ENCODE peak calls at places on chromosomes 3 and 15, in seven cellular contexts. V is IMR-90, S is stomach, M is A549, D is uterus, X is adrenal gland, G is prostate gland. K is an unnamed sample.

GRCh38 chr15:34085746-34086145 is 15.9 kb downstream of the EMC7 start:
- DNase-seq in V (peak), S (no peak), M (no peak), D (no peak), X (no peak), G (no peak), K (no peak)

GRCh38 chr15:60614862-60615771 is 136.2 kb upstream of the ICE2 start:
- DNase-seq in V (no peak), S (no peak), M (no peak), D (no peak), X (no peak), G (peak), K (no peak)

GRCh38 chr15:59691194-59691805 is 2.2 kb upstream of the BNIP2 start:
- DNase-seq in V (peak), S (peak), M (peak), D (peak), X (peak), G (no peak), K (peak)

GRCh38 chr3:160981217-160981938 is 123.8 kb downstream of the B3GALNT1 start:
- DNase-seq in V (no peak), S (no peak), M (no peak), D (no peak), X (peak), G (no peak), K (peak)

GRCh38 chr15:78061963-78062427 is 15.5 kb downstream of the TBC1D2B start:
- DNase-seq in V (peak), S (no peak), M (no peak), D (no peak), X (no peak), G (no peak), K (peak)

GRCh38 chr3:126706631-126707030 is 2.6 kb downstream of the CHCHD6 start:
- DNase-seq in V (no peak), S (no peak), M (no peak), D (no peak), X (no peak), G (no peak), K (no peak)

GRCh38 chr3:12292770-12293169 is 3.9 kb downstream of the PPARG start:
- DNase-seq in V (no peak), S (no peak), M (no peak), D (no peak), X (no peak), G (no peak), K (no peak)

GRCh38 chr3:175346573-175347356 is 487.6 kb downstream of the NAALADL2 start:
- DNase-seq in V (peak), S (peak), M (no peak), D (peak), X (peak), G (peak), K (no peak)

GRCh38 chr15:35616436-35617271 is 70.7 kb upstream of the DPH6 start:
- DNase-seq in V (peak), S (no peak), M (no peak), D (no peak), X (no peak), G (no peak), K (no peak)

GRCh38 chr3:14925729-14926591 is 21.4 kb upstream of the NR2C2 start:
- DNase-seq in V (peak), S (no peak), M (peak), D (no peak), X (peak), G (no peak), K (peak)

GRCh38 chr15:53130943-53131342 is 340.8 kb upstream of the ONECUT1 start:
- DNase-seq in V (no peak), S (no peak), M (no peak), D (no peak), X (no peak), G (no peak), K (no peak)

GRCh38 chr3:150411106-150411460 is 3.0 kb downstream of the TSC22D2 start:
- DNase-seq in V (no peak), S (no peak), M (no peak), D (no peak), X (no peak), G (no peak), K (no peak)

GRCh38 chr3:150410311-150411105 is 2.4 kb downstream of the TSC22D2 start:
- DNase-seq in V (peak), S (peak), M (peak), D (peak), X (peak), G (peak), K (peak)

GRCh38 chr3:150411971-150412370 is 3.9 kb downstream of the TSC22D2 start:
- DNase-seq in V (peak), S (no peak), M (no peak), D (no peak), X (no peak), G (no peak), K (peak)

GRCh38 chr3:150414273-150414672 is 6.2 kb downstream of the TSC22D2 start:
- DNase-seq in V (peak), S (no peak), M (no peak), D (no peak), X (no peak), G (no peak), K (no peak)

DNA sequence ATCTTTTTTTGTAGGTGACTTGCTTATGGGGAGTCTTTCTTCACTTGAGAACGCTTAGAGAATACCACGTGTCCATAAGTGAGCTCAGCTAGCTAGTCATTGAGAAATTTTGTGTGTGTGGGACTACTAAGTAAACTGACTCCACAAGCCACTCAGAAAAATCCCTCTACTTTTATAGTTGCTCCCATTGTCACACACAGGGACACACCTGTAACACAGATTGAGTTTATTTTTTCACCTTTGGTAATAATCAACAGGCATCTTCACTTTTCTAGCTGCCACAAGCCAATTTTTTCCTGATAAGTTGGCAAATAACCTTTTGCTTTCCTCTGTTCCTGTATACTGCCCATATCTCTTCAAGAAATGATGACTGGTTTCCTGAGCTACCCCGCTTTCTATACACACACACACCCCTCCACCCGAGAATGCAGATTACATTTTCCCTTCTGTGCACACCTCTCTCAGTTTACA is 4.5 kb downstream of the TSC22D2 start:
- DNase-seq in V (peak), S (no peak), M (peak), D (no peak), X (no peak), G (peak), K (peak)
- TF ChIP-seq POLR2A in V (no peak), S (no peak), M (no peak), D (no peak), X (no peak), G (no peak), K (no peak)

DNA sequence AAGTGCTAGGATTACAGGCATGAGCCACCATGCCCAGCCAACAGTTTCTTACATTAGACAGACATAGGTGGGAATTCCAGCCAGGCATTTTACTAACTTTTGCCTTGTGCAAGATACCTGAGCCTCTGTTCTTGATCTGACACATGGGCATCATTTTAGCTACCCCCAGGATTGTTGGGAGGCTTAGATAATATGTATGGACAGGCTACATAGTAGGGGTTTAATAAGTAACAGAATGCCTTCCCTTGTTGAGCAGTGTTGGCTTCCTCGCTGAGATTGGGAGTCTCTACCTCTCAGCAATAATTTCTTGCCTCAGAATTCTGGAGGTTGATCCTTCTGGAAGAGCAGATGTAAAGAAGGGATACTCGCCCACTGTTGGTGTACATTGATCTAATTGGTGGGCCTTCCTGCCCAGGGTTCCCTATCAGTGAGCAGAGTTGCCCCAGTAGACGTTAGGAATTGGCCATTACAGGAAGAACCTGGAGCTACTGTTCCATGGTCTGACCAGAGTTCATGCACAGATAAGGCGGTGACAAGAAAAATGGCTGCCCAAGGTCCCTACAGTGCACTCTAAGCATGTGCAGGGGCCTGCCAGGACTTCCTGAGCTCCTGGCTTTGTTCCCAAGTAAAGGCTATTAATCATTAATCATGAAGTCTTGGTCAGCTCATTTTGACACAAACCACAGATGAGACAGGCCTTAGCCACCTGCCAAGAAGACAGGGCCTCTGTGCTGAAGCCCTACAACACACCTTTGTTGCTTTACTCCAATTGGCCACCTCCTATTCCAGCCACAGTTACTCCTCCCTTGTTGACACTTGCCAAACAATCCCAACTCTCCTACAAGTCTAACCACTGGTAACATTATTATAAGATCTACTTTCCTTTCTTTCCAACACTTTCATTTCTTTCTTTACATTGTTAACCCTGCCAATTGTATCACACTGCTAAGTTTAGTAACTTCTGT is 5.0 kb upstream of the IL17RE start:
- DNase-seq in V (peak), S (peak), M (peak), D (no peak), X (peak), G (peak), K (no peak)
- TF ChIP-seq POLR2A in V (no peak), S (no peak), M (no peak), D (no peak), X (no peak), G (no peak), K (no peak)

GRCh38 chr3:13892304-13892703 is 12.4 kb upstream of the WNT7A start:
- DNase-seq in V (no peak), S (no peak), M (no peak), D (no peak), X (no peak), G (no peak), K (no peak)

GRCh38 chr3:13894096-13894811 is 14.4 kb upstream of the WNT7A start:
- DNase-seq in V (no peak), S (no peak), M (no peak), D (no peak), X (no peak), G (no peak), K (no peak)

GRCh38 chr3:13894812-13895154 is 14.9 kb upstream of the WNT7A start:
- DNase-seq in V (no peak), S (no peak), M (no peak), D (no peak), X (no peak), G (no peak), K (no peak)

GRCh38 chr3:13896473-13897154 is 16.7 kb upstream of the WNT7A start:
- DNase-seq in V (peak), S (peak), M (peak), D (peak), X (peak), G (peak), K (peak)

GRCh38 chr3:13895155-13896105 is 15.6 kb upstream of the WNT7A start:
- DNase-seq in V (peak), S (peak), M (peak), D (peak), X (peak), G (peak), K (peak)
- TF ChIP-seq POLR2A in V (no peak), S (no peak), M (no peak), D (peak), X (no peak), G (peak), K (no peak)

GRCh38 chr3:40452876-40453730 is 4.0 kb upstream of the RPL14 start:
- DNase-seq in V (peak), S (peak), M (peak), D (peak), X (peak), G (peak), K (peak)
- TF ChIP-seq POLR2A in V (peak), S (no peak), M (peak), D (peak), X (peak), G (peak), K (peak)

GRCh38 chr3:142888484-142889262 is at the start of gene PCOLCE2:
- DNase-seq in V (no peak), S (no peak), M (peak), D (no peak), X (no peak), G (no peak), K (peak)
- TF ChIP-seq POLR2A in V (no peak), S (no peak), M (peak), D (no peak), X (no peak), G (no peak), K (no peak)